ENCODE peak calls at places on chromosomes 7 and 10, in eight cellular contexts. Z is T-cell; K is K562; X is stimulated activated CD4-positive, alpha-beta T cell treated with anti-CD3 and anti-CD28 coated beads, Interleukin-4, amount 100 ng/mL, for 24 hours; M is M059J; I is MM.1S; U is T1000; E is putamen. Y is an unnamed sample.

GRCh38 chr7:79664884-79665676 is 211.6 kb upstream of the MAGI2 start:
- DNase-seq in Z (no peak), K (no peak), X (no peak), M (no peak), I (no peak), U (no peak), E (no peak), Y (no peak)

GRCh38 chr7:98137826-98138151 is 31.1 kb downstream of the LMTK2 start:
- DNase-seq in Z (no peak), K (no peak), X (no peak), M (no peak), I (no peak), U (no peak), E (peak), Y (no peak)

GRCh38 chr7:24425664-24426063 is 141.7 kb downstream of the NPY start:
- DNase-seq in Z (no peak), K (no peak), X (no peak), M (no peak), I (no peak), U (no peak), E (no peak), Y (no peak)

GRCh38 chr7:35331730-35332678 is 78.1 kb upstream of the TBX20 start:
- DNase-seq in Z (no peak), K (peak), X (no peak), M (no peak), I (no peak), U (no peak), E (no peak), Y (no peak)

GRCh38 chr10:24821986-24822385 is 98.3 kb upstream of the ARHGAP21 start:
- DNase-seq in Z (no peak), K (no peak), X (peak), M (peak), I (no peak), U (no peak), E (no peak), Y (no peak)

GRCh38 chr10:44973323-44974081 is 5.1 kb downstream of the DEPP1 start:
- DNase-seq in Z (no peak), K (no peak), X (no peak), M (peak), I (no peak), U (no peak), E (no peak), Y (no peak)

GRCh38 chr7:90246184-90246583 is 1.2 kb downstream of the CFAP69 start:
- DNase-seq in Z (no peak), K (no peak), X (no peak), M (no peak), I (no peak), U (no peak), E (no peak), Y (no peak)

GRCh38 chr10:118374404-118374803 is 32.3 kb upstream of the FAM204A start:
- DNase-seq in Z (no peak), K (no peak), X (no peak), M (peak), I (no peak), U (no peak), E (no peak), Y (no peak)

GRCh38 chr10:9792181-9792580 is 1225.5 kb upstream of the CELF2 start:
- DNase-seq in Z (no peak), K (no peak), X (no peak), M (no peak), I (no peak), U (no peak), E (no peak), Y (no peak)

GRCh38 chr10:103416436-103417147 is 20.2 kb downstream of the PDCD11 start:
- DNase-seq in Z (peak), K (peak), X (peak), M (peak), I (peak), U (peak), E (peak), Y (no peak)

GRCh38 chr7:130881091-130881798 is 147.2 kb upstream of the KLF14 start:
- DNase-seq in Z (no peak), K (no peak), X (peak), M (no peak), I (no peak), U (no peak), E (peak), Y (no peak)

GRCh38 chr7:116571037-116571436 is 46.2 kb downstream of the CAV1 start:
- DNase-seq in Z (no peak), K (no peak), X (no peak), M (peak), I (no peak), U (no peak), E (no peak), Y (no peak)

GRCh38 chr10:33237736-33238624 is 96.5 kb downstream of the NRP1 start:
- DNase-seq in Z (no peak), K (no peak), X (no peak), M (peak), I (no peak), U (peak), E (no peak), Y (no peak)

GRCh38 chr10:102593804-102594079 is 50.5 kb upstream of the TRIM8 start:
- DNase-seq in Z (no peak), K (no peak), X (no peak), M (no peak), I (no peak), U (no peak), E (no peak), Y (no peak)

GRCh38 chr7:107506683-107507339 is 37.0 kb downstream of the GPR22 start:
- DNase-seq in Z (no peak), K (no peak), X (no peak), M (peak), I (no peak), U (no peak), E (no peak), Y (no peak)

GRCh38 chr10:102376901-102377300 is 18.6 kb upstream of the NFKB2 start:
- DNase-seq in Z (no peak), K (no peak), X (no peak), M (no peak), I (no peak), U (no peak), E (no peak), Y (no peak)

GRCh38 chr7:28586736-28587135 is 174.4 kb downstream of the CREB5 start:
- DNase-seq in Z (no peak), K (no peak), X (no peak), M (peak), I (no peak), U (no peak), E (no peak), Y (no peak)

GRCh38 chr7:137992042-137992737 is 9.7 kb downstream of the CREB3L2 start:
- DNase-seq in Z (no peak), K (peak), X (no peak), M (peak), I (no peak), U (no peak), E (no peak), Y (no peak)

GRCh38 chr7:140640060-140640611 is 477 bp downstream of the DENND2A start:
- DNase-seq in Z (no peak), K (no peak), X (no peak), M (peak), I (no peak), U (no peak), E (no peak), Y (no peak)

GRCh38 chr7:150322114-150322832 is 882 bp upstream of the LRRC61 start:
- DNase-seq in Z (peak), K (peak), X (peak), M (no peak), I (peak), U (no peak), E (no peak), Y (peak)

GRCh38 chr10:80333985-80334384 is 22.6 kb downstream of the DYDC1 start:
- DNase-seq in Z (no peak), K (no peak), X (no peak), M (peak), I (no peak), U (peak), E (no peak), Y (no peak)

GRCh38 chr10:113882240-113882639 is 27.8 kb downstream of the NHLRC2 start:
- DNase-seq in Z (no peak), K (no peak), X (no peak), M (no peak), I (no peak), U (no peak), E (no peak), Y (no peak)

GRCh38 chr7:18445483-18445882 is 50.1 kb upstream of the HDAC9 start:
- DNase-seq in Z (no peak), K (no peak), X (no peak), M (peak), I (no peak), U (no peak), E (no peak), Y (no peak)

GRCh38 chr7:105854516-105854915 is 21.9 kb downstream of the ATXN7L1 start:
- DNase-seq in Z (no peak), K (no peak), X (no peak), M (no peak), I (no peak), U (no peak), E (no peak), Y (no peak)

GRCh38 chr7:70568674-70569334 is 563.1 kb upstream of the GALNT17 start:
- DNase-seq in Z (no peak), K (peak), X (no peak), M (peak), I (no peak), U (no peak), E (no peak), Y (no peak)

GRCh38 chr7:1325246-1325645 is 92.6 kb downstream of the UNCX start:
- DNase-seq in Z (no peak), K (no peak), X (no peak), M (peak), I (no peak), U (no peak), E (no peak), Y (no peak)

GRCh38 chr10:52485486-52485885 is 171.4 kb downstream of the DKK1 start:
- DNase-seq in Z (no peak), K (no peak), X (no peak), M (no peak), I (no peak), U (no peak), E (no peak), Y (no peak)

GRCh38 chr7:126700807-126701604 is 551.7 kb downstream of the GRM8 start:
- DNase-seq in Z (peak), K (peak), X (peak), M (peak), I (peak), U (peak), E (peak), Y (peak)

GRCh38 chr7:51123322-51124021 is 193.1 kb downstream of the COBL start:
- DNase-seq in Z (no peak), K (no peak), X (peak), M (peak), I (no peak), U (peak), E (peak), Y (peak)

Y was measured in T-helper 2 cell.